ENCODE peak calls at places on chromosomes 16 and 17, in four cellular contexts. One of them, this sample, is unnamed.

GRCh38 chr17:42472709-42473521 is 14.2 kb downstream of the ATP6V0A1 start:
- DNase-seq in mammary epithelial cell: peak; percentile 19
- DNase-seq in GM20000: no peak
- DNase-seq in left lung: no peak
- DNase-seq in this sample: no peak

GRCh38 chr16:9901-10665 is 43.3 kb downstream of the POLR3K start:
- DNase-seq in mammary epithelial cell: no peak
- DNase-seq in GM20000: no peak
- DNase-seq in left lung: peak; percentile 66
- DNase-seq in this sample: no peak

GRCh38 chr17:82019905-82020873 is 2.5 kb downstream of the CENPX start:
- DNase-seq in mammary epithelial cell: no peak
- DNase-seq in left lung: peak; percentile 93
- DNase-seq in GM20000: peak; percentile 88
- DNase-seq in this sample: peak; percentile 85

GRCh38 chr16:19542138-19542821 is 13.2 kb upstream of the VPS35L start:
- DNase-seq in left lung: no peak
- DNase-seq in GM20000: no peak
- DNase-seq in mammary epithelial cell: no peak
- DNase-seq in this sample: no peak

GRCh38 chr17:2905697-2906595 is 109.7 kb downstream of the RAP1GAP2 start:
- DNase-seq in mammary epithelial cell: no peak
- DNase-seq in left lung: no peak
- DNase-seq in GM20000: no peak
- DNase-seq in this sample: no peak

GRCh38 chr16:8962393-8963009 is 1.2 kb downstream of the USP7 start:
- DNase-seq in GM20000: peak; percentile 77
- DNase-seq in left lung: peak; percentile 84
- DNase-seq in mammary epithelial cell: peak; percentile 43
- DNase-seq in this sample: peak; percentile 67

GRCh38 chr17:78789149-78789662 is 7.1 kb upstream of the CYTH1 start:
- DNase-seq in GM20000: no peak
- DNase-seq in mammary epithelial cell: no peak
- DNase-seq in left lung: no peak
- DNase-seq in this sample: no peak

GRCh38 chr16:85576944-85577343 is 36.2 kb upstream of the GSE1 start:
- DNase-seq in GM20000: no peak
- DNase-seq in left lung: no peak
- DNase-seq in mammary epithelial cell: no peak
- DNase-seq in this sample: no peak

GRCh38 chr16:1430759-1431496 is at the start of gene PERCC1:
- DNase-seq in GM20000: no peak
- DNase-seq in mammary epithelial cell: no peak
- DNase-seq in left lung: no peak
- DNase-seq in this sample: no peak

GRCh38 chr17:80117491-80118401 is 16.4 kb downstream of the GAA start:
- DNase-seq in mammary epithelial cell: no peak
- DNase-seq in GM20000: no peak
- DNase-seq in left lung: no peak
- DNase-seq in this sample: peak; percentile 27

GRCh38 chr17:69342896-69343644 is 16.1 kb upstream of the ABCA5 start:
- DNase-seq in left lung: no peak
- DNase-seq in GM20000: no peak
- DNase-seq in mammary epithelial cell: no peak
- DNase-seq in this sample: no peak

GRCh38 chr16:54280751-54281150 is 5.8 kb downstream of the IRX3 start:
- DNase-seq in left lung: no peak
- DNase-seq in GM20000: no peak
- DNase-seq in mammary epithelial cell: peak; percentile 61
- DNase-seq in this sample: peak; percentile 31

GRCh38 chr17:82173351-82174041 is 39.1 kb downstream of the CCDC57 start:
- DNase-seq in left lung: peak; percentile 59
- DNase-seq in mammary epithelial cell: no peak
- DNase-seq in GM20000: no peak
- DNase-seq in this sample: no peak

GRCh38 chr16:83852774-83853173 is 45.0 kb downstream of the HSBP1 start:
- DNase-seq in mammary epithelial cell: no peak
- DNase-seq in GM20000: no peak
- DNase-seq in left lung: no peak
- DNase-seq in this sample: no peak

GRCh38 chr16:89847056-89847929 is 19.0 kb downstream of the SPIRE2 start:
- DNase-seq in mammary epithelial cell: no peak
- DNase-seq in GM20000: peak; percentile 11
- DNase-seq in left lung: no peak
- DNase-seq in this sample: no peak

GRCh38 chr16:86590501-86591144 is 12.3 kb downstream of the FOXL1 start:
- DNase-seq in GM20000: no peak
- DNase-seq in mammary epithelial cell: peak; percentile 79
- DNase-seq in left lung: no peak
- DNase-seq in this sample: no peak

GRCh38 chr17:42980274-42980765 is at the start of gene RUNDC1:
- DNase-seq in mammary epithelial cell: peak; percentile 83
- DNase-seq in left lung: peak; percentile 98
- DNase-seq in GM20000: peak; percentile 97
- DNase-seq in this sample: peak; percentile 97

GRCh38 chr17:21530311-21530710 is 154.2 kb downstream of the KCNJ12 start:
- DNase-seq in mammary epithelial cell: no peak
- DNase-seq in left lung: no peak
- DNase-seq in GM20000: no peak
- DNase-seq in this sample: no peak

GRCh38 chr16:47712276-47713224 is 251.4 kb downstream of the PHKB start:
- DNase-seq in GM20000: no peak
- DNase-seq in left lung: peak; percentile 76
- DNase-seq in mammary epithelial cell: peak; percentile 31
- DNase-seq in this sample: no peak

GRCh38 chr17:38434178-38434665 is 6.0 kb downstream of the ARHGAP23 start:
- DNase-seq in GM20000: no peak
- DNase-seq in mammary epithelial cell: no peak
- DNase-seq in left lung: no peak
- DNase-seq in this sample: no peak

GRCh38 chr17:81719410-81720266 is 7.6 kb downstream of the SLC25A10 start:
- DNase-seq in left lung: no peak
- DNase-seq in GM20000: no peak
- DNase-seq in mammary epithelial cell: no peak
- DNase-seq in this sample: no peak

GRCh38 chr17:29625037-29625750 is 2.5 kb upstream of the CORO6 start:
- DNase-seq in GM20000: no peak
- DNase-seq in left lung: no peak
- DNase-seq in mammary epithelial cell: no peak
- DNase-seq in this sample: no peak

GRCh38 chr16:56912746-56913703 is 18.9 kb upstream of the HERPUD1 start:
- DNase-seq in left lung: no peak
- DNase-seq in GM20000: no peak
- DNase-seq in mammary epithelial cell: peak; percentile 54
- DNase-seq in this sample: no peak

GRCh38 chr16:79573071-79573470 is 27.5 kb downstream of the MAF start:
- DNase-seq in left lung: no peak
- DNase-seq in GM20000: no peak
- DNase-seq in mammary epithelial cell: no peak
- DNase-seq in this sample: no peak

GRCh38 chr17:41678411-41678906 is 10.2 kb upstream of the EIF1 start:
- DNase-seq in GM20000: no peak
- DNase-seq in left lung: no peak
- DNase-seq in mammary epithelial cell: peak; percentile 65
- DNase-seq in this sample: no peak

GRCh38 chr16:19804538-19805323 is 79.9 kb downstream of the GPRC5B start:
- DNase-seq in left lung: no peak
- DNase-seq in GM20000: no peak
- DNase-seq in mammary epithelial cell: peak; percentile 46
- DNase-seq in this sample: no peak

GRCh38 chr17:36547776-36548175 is 3.1 kb downstream of the GGNBP2 start:
- DNase-seq in GM20000: no peak
- DNase-seq in left lung: no peak
- DNase-seq in mammary epithelial cell: no peak
- DNase-seq in this sample: no peak

GRCh38 chr17:68344701-68345136 is 53.4 kb downstream of the ARSG start:
- DNase-seq in left lung: no peak
- DNase-seq in GM20000: no peak
- DNase-seq in mammary epithelial cell: no peak
- DNase-seq in this sample: no peak

GRCh38 chr16:28168991-28169554 is 42.7 kb downstream of the XPO6 start:
- DNase-seq in mammary epithelial cell: no peak
- DNase-seq in GM20000: no peak
- DNase-seq in left lung: no peak
- DNase-seq in this sample: no peak

GRCh38 chr17:48548687-48549621 is 4.0 kb upstream of the HOXB2 start:
- DNase-seq in left lung: no peak
- DNase-seq in GM20000: no peak
- DNase-seq in mammary epithelial cell: peak; percentile 30
- DNase-seq in this sample: no peak

GRCh38 chr17:17419621-17420020 is 57.2 kb upstream of the MED9 start:
- DNase-seq in mammary epithelial cell: no peak
- DNase-seq in GM20000: no peak
- DNase-seq in left lung: no peak
- DNase-seq in this sample: no peak

GRCh38 chr16:14024300-14024699 is 46.8 kb upstream of the MRTFB start:
- DNase-seq in GM20000: no peak
- DNase-seq in mammary epithelial cell: no peak
- DNase-seq in left lung: no peak
- DNase-seq in this sample: no peak

GRCh38 chr16:68592466-68593337 is 52.4 kb upstream of the CDH3 start:
- DNase-seq in mammary epithelial cell: no peak
- DNase-seq in left lung: no peak
- DNase-seq in GM20000: peak; percentile 34
- DNase-seq in this sample: no peak

GRCh38 chr16:4957720-4958509 is at the start of gene SEC14L5:
- DNase-seq in GM20000: peak; percentile 99
- DNase-seq in mammary epithelial cell: peak; percentile 93
- DNase-seq in left lung: peak; percentile 98
- DNase-seq in this sample: peak; percentile 100

GRCh38 chr17:17206149-17206912 is at the start of gene PLD6:
- DNase-seq in GM20000: peak; percentile 98
- DNase-seq in left lung: peak; percentile 94
- DNase-seq in mammary epithelial cell: peak; percentile 59
- DNase-seq in this sample: peak; percentile 97

GRCh38 chr16:83959621-83960434 is 6.8 kb downstream of the OSGIN1 start:
- DNase-seq in left lung: no peak
- DNase-seq in mammary epithelial cell: no peak
- DNase-seq in GM20000: no peak
- DNase-seq in this sample: no peak

GRCh38 chr17:50125420-50125997 is 4.5 kb downstream of the SAMD14 start:
- DNase-seq in mammary epithelial cell: no peak
- DNase-seq in left lung: no peak
- DNase-seq in GM20000: no peak
- DNase-seq in this sample: no peak

GRCh38 chr17:57221366-57222350 is 34.7 kb upstream of the MSI2 start:
- DNase-seq in GM20000: no peak
- DNase-seq in mammary epithelial cell: no peak
- DNase-seq in left lung: no peak
- DNase-seq in this sample: no peak
- TF ChIP-seq CTCF in GM20000: no peak
- TF ChIP-seq CTCF in mammary epithelial cell: no peak
- TF ChIP-seq CTCF in left lung: no peak
- TF ChIP-seq CTCF in this sample: no peak

GRCh38 chr16:2960183-2961010 is 3.7 kb upstream of the KREMEN2 start:
- DNase-seq in GM20000: no peak
- DNase-seq in mammary epithelial cell: no peak
- DNase-seq in left lung: no peak
- DNase-seq in this sample: no peak
- TF ChIP-seq CTCF in GM20000: no peak
- TF ChIP-seq CTCF in mammary epithelial cell: no peak
- TF ChIP-seq CTCF in left lung: no peak
- TF ChIP-seq CTCF in this sample: no peak

GRCh38 chr16:7324306-7324705 is 8.3 kb upstream of the RBFOX1 start:
- DNase-seq in left lung: no peak
- DNase-seq in GM20000: no peak
- DNase-seq in mammary epithelial cell: no peak
- DNase-seq in this sample: no peak

GRCh38 chr16:7317982-7318381 is 14.7 kb upstream of the RBFOX1 start:
- DNase-seq in left lung: no peak
- DNase-seq in mammary epithelial cell: no peak
- DNase-seq in GM20000: no peak
- DNase-seq in this sample: no peak

GRCh38 chr16:7318661-7319060 is 14.0 kb upstream of the RBFOX1 start:
- DNase-seq in mammary epithelial cell: no peak
- DNase-seq in GM20000: no peak
- DNase-seq in left lung: no peak
- DNase-seq in this sample: no peak

GRCh38 chr16:7319514-7319913 is 13.1 kb upstream of the RBFOX1 start:
- DNase-seq in mammary epithelial cell: no peak
- DNase-seq in left lung: no peak
- DNase-seq in GM20000: no peak
- DNase-seq in this sample: no peak

DNA sequence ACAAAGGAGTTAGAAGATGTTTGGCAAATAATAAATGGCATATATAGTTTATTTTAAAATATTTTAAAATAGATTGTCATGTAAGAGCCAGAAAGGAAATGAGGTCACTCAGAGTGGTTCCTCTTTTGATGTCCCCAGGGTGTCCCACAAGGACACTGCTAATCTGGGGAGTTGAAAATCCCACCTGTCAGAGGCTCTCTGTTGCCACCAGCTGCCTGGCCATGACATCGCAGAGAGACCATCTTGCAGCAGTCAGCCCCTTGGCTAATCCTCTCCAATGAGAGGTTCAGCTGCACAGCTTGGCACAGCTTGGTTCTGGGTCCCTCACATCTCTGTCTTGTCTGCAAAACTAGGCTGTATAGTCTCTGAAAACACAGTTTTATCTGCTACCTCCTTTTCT is 11.0 kb upstream of the RBFOX1 start:
- DNase-seq in mammary epithelial cell: no peak
- DNase-seq in GM20000: no peak
- DNase-seq in left lung: no peak
- DNase-seq in this sample: no peak
- TF ChIP-seq CTCF in mammary epithelial cell: no peak
- TF ChIP-seq CTCF in GM20000: no peak
- TF ChIP-seq CTCF in left lung: no peak
- TF ChIP-seq CTCF in this sample: no peak

DNA sequence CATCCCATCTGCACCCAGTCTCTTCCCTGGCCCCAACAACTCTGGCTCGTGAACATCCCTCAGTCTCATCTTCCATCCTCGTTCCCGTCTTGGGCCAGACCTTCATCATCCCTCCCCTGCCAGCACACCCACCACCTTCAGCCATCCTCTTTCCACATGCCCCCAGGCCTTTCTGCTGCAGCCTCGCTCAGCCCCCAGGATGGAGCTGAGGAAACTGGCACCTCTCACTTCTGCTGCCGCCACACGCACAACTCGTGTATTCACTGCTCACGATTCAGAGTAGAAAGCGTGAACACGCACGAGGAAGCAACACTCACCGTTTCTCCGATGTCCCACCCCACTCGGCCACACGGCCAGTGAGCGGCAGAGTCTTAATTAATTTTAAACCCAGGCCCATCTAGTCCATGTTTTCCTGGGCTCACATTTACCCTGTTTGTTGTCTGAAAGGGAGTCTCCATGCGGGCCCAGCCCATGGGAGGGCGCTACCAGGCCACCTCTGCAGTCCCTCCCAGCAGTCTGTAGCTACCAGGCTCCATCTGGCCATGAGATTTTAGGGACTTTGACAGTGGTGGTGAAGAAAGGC is 12.5 kb downstream of the C16orf90 start:
- DNase-seq in mammary epithelial cell: no peak
- DNase-seq in left lung: no peak
- DNase-seq in GM20000: no peak
- DNase-seq in this sample: no peak
- TF ChIP-seq CTCF in mammary epithelial cell: no peak
- TF ChIP-seq CTCF in left lung: no peak
- TF ChIP-seq CTCF in GM20000: no peak
- TF ChIP-seq CTCF in this sample: no peak

This sample was measured in GM13976.